ENCODE peak calls at places on chromosomes 5 and 9, in five cellular contexts. Y is HCT116, X is GM12878, V is stomach, F is lower leg skin. K is an unnamed sample.

GRCh38 chr5:141155540-141156374 is 5.9 kb downstream of the PCDHB6 start:
- DNase-seq in F (no peak), V (no peak), Y (no peak), X (no peak), K (no peak)

GRCh38 chr5:8908055-8908683 is 637.7 kb downstream of the SEMA5A start:
- DNase-seq in V (no peak), X (no peak), F (no peak), Y (no peak), K (peak)

GRCh38 chr5:96214442-96215197 is 218.4 kb downstream of the PCSK1 start:
- DNase-seq in Y (no peak), X (no peak), F (no peak), V (no peak), K (no peak)

GRCh38 chr5:120545951-120546350 is 81.9 kb downstream of the PRR16 start:
- DNase-seq in F (no peak), X (no peak), V (no peak), Y (no peak), K (no peak)

GRCh38 chr9:127397722-127398647 is 1.0 kb downstream of the SLC2A8 start:
- DNase-seq in X (no peak), F (no peak), V (peak), Y (no peak), K (peak)

GRCh38 chr9:71928806-71929205 is 17.4 kb downstream of the C9orf85 start:
- DNase-seq in X (no peak), V (no peak), F (no peak), Y (no peak), K (no peak)

GRCh38 chr5:10513501-10514442 is 50.1 kb upstream of the ANKRD33B start:
- DNase-seq in V (no peak), Y (no peak), X (no peak), F (no peak), K (peak)

GRCh38 chr9:99732715-99733114 is 89.0 kb upstream of the NR4A3 start:
- DNase-seq in F (no peak), Y (no peak), V (no peak), X (no peak), K (no peak)

GRCh38 chr9:105858284-105858683 is 163.9 kb downstream of the TMEM38B start:
- DNase-seq in X (no peak), Y (no peak), F (no peak), V (no peak), K (no peak)

GRCh38 chr9:94110821-94111252 is 26.6 kb downstream of the PTPDC1 start:
- DNase-seq in F (no peak), X (no peak), Y (no peak), V (no peak), K (no peak)

GRCh38 chr5:120405291-120405864 is 58.7 kb upstream of the PRR16 start:
- DNase-seq in F (no peak), X (no peak), V (no peak), Y (no peak), K (no peak)

GRCh38 chr5:3195991-3196390 is 399.6 kb upstream of the IRX1 start:
- DNase-seq in Y (no peak), F (no peak), V (no peak), X (no peak), K (no peak)

GRCh38 chr9:21770877-21771560 is 31.4 kb upstream of the MTAP start:
- DNase-seq in F (no peak), X (no peak), Y (peak), V (no peak), K (no peak)

GRCh38 chr9:94928696-94929372 is 202.3 kb downstream of the AOPEP start:
- DNase-seq in V (no peak), Y (no peak), F (no peak), X (no peak), K (no peak)

GRCh38 chr9:123929870-123930831 is at the start of gene DENND1A:
- DNase-seq in Y (peak), F (peak), X (no peak), V (peak), K (peak)
- TF ChIP-seq POLR2A in Y (no peak), F (no peak), X (peak), V (no peak), K (no peak)

GRCh38 chr5:103016167-103016566 is 103.8 kb downstream of the GIN1 start:
- DNase-seq in V (no peak), X (no peak), Y (no peak), F (no peak), K (no peak)
- H3K4me3 ChIP-seq in V (no peak), X (no peak), Y (no peak), F (no peak), K (no peak)

DNA sequence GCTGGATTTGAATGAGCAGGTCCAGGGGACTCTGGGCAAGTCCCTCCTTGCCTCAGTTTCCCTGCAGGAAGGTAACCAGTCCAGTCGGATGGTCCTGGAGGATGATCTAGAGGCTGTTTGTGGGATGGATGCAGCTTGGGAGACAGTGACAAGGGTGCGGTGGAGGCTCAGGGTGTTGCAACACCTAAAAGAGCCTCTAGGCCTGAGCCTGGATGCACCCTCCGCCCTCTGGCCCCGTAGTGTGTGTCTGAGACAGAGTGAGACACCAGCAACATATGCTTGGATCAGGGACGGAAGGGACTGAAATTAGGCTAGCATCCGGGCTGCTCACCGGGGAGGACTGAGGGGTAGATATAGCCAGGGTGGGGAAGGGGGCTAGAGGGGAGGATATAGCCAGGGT is 1.1 kb downstream of the CRAT start:
- DNase-seq in X (no peak), Y (no peak), V (no peak), F (peak), K (peak)
- TF ChIP-seq CTCF in X (no peak), Y (no peak), V (no peak), F (no peak), K (no peak)

GRCh38 chr5:468401-468800 is 25.4 kb downstream of the EXOC3 start:
- DNase-seq in Y (no peak), V (no peak), F (no peak), X (no peak), K (peak)

GRCh38 chr5:471750-472058 is 28.7 kb downstream of the EXOC3 start:
- DNase-seq in Y (no peak), X (no peak), V (no peak), F (no peak), K (no peak)

GRCh38 chr5:472076-472655 is 29.2 kb downstream of the EXOC3 start:
- DNase-seq in F (no peak), Y (no peak), V (peak), X (no peak), K (peak)

GRCh38 chr5:470961-471749 is 28.2 kb downstream of the EXOC3 start:
- DNase-seq in V (no peak), Y (no peak), F (no peak), X (no peak), K (peak)

GRCh38 chr5:469752-470483 is 26.9 kb downstream of the EXOC3 start:
- DNase-seq in V (no peak), Y (no peak), F (no peak), X (no peak), K (peak)
- TF ChIP-seq POLR2A in V (no peak), Y (no peak), F (no peak), X (peak), K (no peak)

GRCh38 chr5:62824936-62825335 is 246.3 kb downstream of the LRRC70 start:
- DNase-seq in Y (no peak), F (no peak), X (no peak), V (no peak), K (no peak)
- H3K4me3 ChIP-seq in Y (no peak), F (no peak), X (no peak), V (no peak), K (no peak)

GRCh38 chr5:119255571-119256356 is 100.1 kb upstream of the TNFAIP8 start:
- DNase-seq in F (no peak), V (no peak), X (no peak), Y (peak), K (no peak)
- TF ChIP-seq CTCF in F (no peak), V (no peak), X (peak), Y (peak), K (no peak)

GRCh38 chr9:128456613-128457061 is 831 bp downstream of the ODF2 start:
- DNase-seq in X (no peak), V (peak), Y (peak), F (peak), K (peak)

GRCh38 chr9:128459011-128459410 is 3.2 kb downstream of the ODF2 start:
- DNase-seq in Y (no peak), X (no peak), F (no peak), V (no peak), K (no peak)

GRCh38 chr9:128457207-128457606 is 1.4 kb downstream of the ODF2 start:
- DNase-seq in V (no peak), X (no peak), F (no peak), Y (no peak), K (no peak)

GRCh38 chr9:128454991-128455390 is 815 bp upstream of the ODF2 start:
- DNase-seq in F (no peak), Y (no peak), V (no peak), X (no peak), K (peak)

GRCh38 chr9:128455849-128456612 is at the start of gene ODF2:
- DNase-seq in X (peak), Y (peak), F (peak), V (peak), K (peak)
- TF ChIP-seq POLR2A in X (peak), Y (peak), F (no peak), V (no peak), K (no peak)

DNA sequence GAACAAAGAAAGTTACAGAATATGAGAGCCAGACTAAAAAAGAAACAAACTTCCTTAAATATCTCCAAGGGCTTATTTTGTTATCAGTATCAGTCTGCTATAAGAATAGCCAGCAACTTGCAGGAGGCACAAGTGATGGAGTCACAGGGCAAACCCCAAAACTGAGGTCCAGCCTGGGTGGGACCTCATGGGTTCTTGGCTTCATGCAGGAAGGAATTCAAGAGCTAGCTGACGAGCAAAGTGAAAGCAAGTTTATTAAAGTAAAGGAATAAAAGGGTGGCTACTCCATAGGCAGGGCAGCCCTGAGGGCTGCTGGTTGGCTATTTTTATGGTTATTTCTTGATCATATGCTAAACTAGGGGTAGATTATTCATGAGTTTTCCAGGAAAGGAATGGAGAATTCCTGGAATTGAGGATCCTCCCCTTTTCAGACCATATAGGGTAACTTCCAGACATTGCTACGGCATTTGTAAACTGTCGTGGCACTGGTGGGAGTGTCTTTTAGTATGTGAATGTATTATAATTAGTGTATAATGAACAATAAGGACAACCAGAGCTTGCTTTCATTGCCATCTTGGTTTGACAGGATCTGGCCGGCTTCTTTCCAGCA is 231.9 kb downstream of the ADAMTSL1 start:
- DNase-seq in V (no peak), X (no peak), F (no peak), Y (no peak), K (no peak)
- H3K4me3 ChIP-seq in V (no peak), X (no peak), F (no peak), Y (no peak), K (no peak)